ENCODE peak calls at places on chromosomes 6 and 20, in six cellular contexts. One of them, this sample, is unnamed. For H3K9me3, the result is how much of the 10 kb centered on the place peaks cover.

GRCh38 chr20:58137651-58138265 is 90.7 kb downstream of the ANKRD60 start:
- DNase-seq in tibial nerve: no peak
- DNase-seq in neuronal stem cell: no peak
- DNase-seq in ascending aorta: no peak
- DNase-seq in CD4-positive, alpha-beta memory T cell: no peak
- DNase-seq in CD4-positive, alpha-beta T cell: no peak
- DNase-seq in this sample: no peak

GRCh38 chr20:20546402-20546801 is 166.0 kb downstream of the RALGAPA2 start:
- DNase-seq in tibial nerve: no peak
- DNase-seq in neuronal stem cell: no peak
- DNase-seq in ascending aorta: no peak
- DNase-seq in CD4-positive, alpha-beta memory T cell: no peak
- DNase-seq in CD4-positive, alpha-beta T cell: no peak
- DNase-seq in this sample: no peak

GRCh38 chr6:144634371-144634770 is 349.2 kb downstream of the UTRN start:
- DNase-seq in tibial nerve: no peak
- DNase-seq in neuronal stem cell: no peak
- DNase-seq in ascending aorta: no peak
- DNase-seq in CD4-positive, alpha-beta memory T cell: no peak
- DNase-seq in CD4-positive, alpha-beta T cell: no peak
- DNase-seq in this sample: no peak

GRCh38 chr6:166411721-166412151 is 29.0 kb upstream of the MPC1 start:
- DNase-seq in tibial nerve: no peak
- DNase-seq in neuronal stem cell: no peak
- DNase-seq in ascending aorta: no peak
- DNase-seq in CD4-positive, alpha-beta memory T cell: peak
- DNase-seq in CD4-positive, alpha-beta T cell: no peak
- DNase-seq in this sample: no peak

GRCh38 chr6:63475707-63476106 is 96.6 kb upstream of the LOC128125822 start:
- DNase-seq in tibial nerve: no peak
- DNase-seq in neuronal stem cell: no peak
- DNase-seq in ascending aorta: no peak
- DNase-seq in CD4-positive, alpha-beta memory T cell: no peak
- DNase-seq in CD4-positive, alpha-beta T cell: no peak
- DNase-seq in this sample: no peak

GRCh38 chr20:51541189-51542032 is 1.1 kb downstream of the NFATC2 start:
- DNase-seq in tibial nerve: peak
- DNase-seq in neuronal stem cell: no peak
- DNase-seq in ascending aorta: peak
- DNase-seq in CD4-positive, alpha-beta memory T cell: peak
- DNase-seq in CD4-positive, alpha-beta T cell: peak
- DNase-seq in this sample: peak

GRCh38 chr6:53837875-53838806 is 43.3 kb downstream of the LRRC1 start:
- DNase-seq in tibial nerve: no peak
- DNase-seq in neuronal stem cell: peak
- DNase-seq in ascending aorta: no peak
- DNase-seq in CD4-positive, alpha-beta memory T cell: no peak
- DNase-seq in CD4-positive, alpha-beta T cell: no peak
- DNase-seq in this sample: no peak

GRCh38 chr20:50270569-50270968 is 79.9 kb downstream of the CEBPB start:
- DNase-seq in tibial nerve: no peak
- DNase-seq in neuronal stem cell: no peak
- DNase-seq in ascending aorta: no peak
- DNase-seq in CD4-positive, alpha-beta memory T cell: no peak
- DNase-seq in CD4-positive, alpha-beta T cell: no peak
- DNase-seq in this sample: no peak

GRCh38 chr6:144027927-144028587 is 20.0 kb upstream of the PLAGL1 start:
- DNase-seq in tibial nerve: no peak
- DNase-seq in neuronal stem cell: no peak
- DNase-seq in ascending aorta: no peak
- DNase-seq in CD4-positive, alpha-beta memory T cell: no peak
- DNase-seq in CD4-positive, alpha-beta T cell: no peak
- DNase-seq in this sample: no peak

GRCh38 chr6:35014786-35015185 is 125.7 kb downstream of the ANKS1A start:
- DNase-seq in tibial nerve: no peak
- DNase-seq in neuronal stem cell: no peak
- DNase-seq in ascending aorta: no peak
- DNase-seq in CD4-positive, alpha-beta memory T cell: no peak
- DNase-seq in CD4-positive, alpha-beta T cell: no peak
- DNase-seq in this sample: no peak

DNA sequence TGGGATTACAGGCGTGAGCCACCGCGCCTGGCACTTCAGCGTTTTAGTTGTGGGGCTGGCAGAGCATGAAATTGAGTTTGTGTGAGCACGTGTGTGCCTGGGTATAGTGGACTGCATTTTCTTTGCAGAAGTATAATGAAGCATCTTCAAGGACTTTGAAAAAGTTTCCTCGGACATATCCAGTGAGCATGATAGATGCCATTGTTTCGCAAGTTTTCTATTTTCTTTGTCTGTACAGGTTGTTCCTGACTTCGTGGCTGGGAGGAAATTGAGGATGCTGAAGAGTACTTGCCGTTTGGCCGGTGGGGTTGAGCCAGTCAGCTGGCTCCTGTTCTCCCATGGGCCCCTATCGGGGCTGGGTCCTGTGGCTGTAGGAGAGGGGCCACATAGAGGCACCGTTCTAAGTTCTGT is 55.9 kb downstream of the RREB1 start:
- DNase-seq in tibial nerve: no peak
- DNase-seq in neuronal stem cell: no peak
- DNase-seq in ascending aorta: no peak
- DNase-seq in CD4-positive, alpha-beta memory T cell: no peak
- DNase-seq in CD4-positive, alpha-beta T cell: no peak
- DNase-seq in this sample: no peak
- H3K9me3 ChIP-seq in tibial nerve: under half
- H3K9me3 ChIP-seq in neuronal stem cell: under half
- H3K9me3 ChIP-seq in ascending aorta: under half
- H3K9me3 ChIP-seq in CD4-positive, alpha-beta memory T cell: under half
- H3K9me3 ChIP-seq in CD4-positive, alpha-beta T cell: under half
- H3K9me3 ChIP-seq in this sample: under half

GRCh38 chr20:34956751-34957472 is 1.2 kb downstream of the MYH7B start:
- DNase-seq in tibial nerve: no peak
- DNase-seq in neuronal stem cell: no peak
- DNase-seq in ascending aorta: no peak
- DNase-seq in CD4-positive, alpha-beta memory T cell: no peak
- DNase-seq in CD4-positive, alpha-beta T cell: no peak
- DNase-seq in this sample: no peak
- H3K9me3 ChIP-seq in tibial nerve: under half
- H3K9me3 ChIP-seq in neuronal stem cell: under half
- H3K9me3 ChIP-seq in ascending aorta: under half
- H3K9me3 ChIP-seq in CD4-positive, alpha-beta memory T cell: under half
- H3K9me3 ChIP-seq in CD4-positive, alpha-beta T cell: under half
- H3K9me3 ChIP-seq in this sample: under half

GRCh38 chr20:39670987-39671386 is 708.8 kb downstream of the DHX35 start:
- DNase-seq in tibial nerve: no peak
- DNase-seq in neuronal stem cell: no peak
- DNase-seq in ascending aorta: no peak
- DNase-seq in CD4-positive, alpha-beta memory T cell: no peak
- DNase-seq in CD4-positive, alpha-beta T cell: no peak
- DNase-seq in this sample: no peak

GRCh38 chr20:39674842-39675241 is 712.7 kb downstream of the DHX35 start:
- DNase-seq in tibial nerve: no peak
- DNase-seq in neuronal stem cell: no peak
- DNase-seq in ascending aorta: no peak
- DNase-seq in CD4-positive, alpha-beta memory T cell: no peak
- DNase-seq in CD4-positive, alpha-beta T cell: no peak
- DNase-seq in this sample: no peak

GRCh38 chr20:39669659-39670058 is 707.5 kb downstream of the DHX35 start:
- DNase-seq in tibial nerve: no peak
- DNase-seq in neuronal stem cell: no peak
- DNase-seq in ascending aorta: no peak
- DNase-seq in CD4-positive, alpha-beta memory T cell: no peak
- DNase-seq in CD4-positive, alpha-beta T cell: no peak
- DNase-seq in this sample: no peak
- H3K9me3 ChIP-seq in tibial nerve: under half
- H3K9me3 ChIP-seq in neuronal stem cell: under half
- H3K9me3 ChIP-seq in ascending aorta: under half
- H3K9me3 ChIP-seq in CD4-positive, alpha-beta memory T cell: under half
- H3K9me3 ChIP-seq in CD4-positive, alpha-beta T cell: under half
- H3K9me3 ChIP-seq in this sample: under half

GRCh38 chr20:64026-64603 is 23.4 kb upstream of the DEFB125 start:
- DNase-seq in tibial nerve: no peak
- DNase-seq in neuronal stem cell: no peak
- DNase-seq in ascending aorta: no peak
- DNase-seq in CD4-positive, alpha-beta memory T cell: no peak
- DNase-seq in CD4-positive, alpha-beta T cell: no peak
- DNase-seq in this sample: no peak
- H3K9me3 ChIP-seq in tibial nerve: under half
- H3K9me3 ChIP-seq in neuronal stem cell: under half
- H3K9me3 ChIP-seq in ascending aorta: under half
- H3K9me3 ChIP-seq in CD4-positive, alpha-beta memory T cell: under half
- H3K9me3 ChIP-seq in CD4-positive, alpha-beta T cell: under half
- H3K9me3 ChIP-seq in this sample: under half

GRCh38 chr6:27451660-27452390 is 21.1 kb downstream of the ZNF184 start:
- DNase-seq in tibial nerve: no peak
- DNase-seq in neuronal stem cell: no peak
- DNase-seq in ascending aorta: no peak
- DNase-seq in CD4-positive, alpha-beta memory T cell: no peak
- DNase-seq in CD4-positive, alpha-beta T cell: no peak
- DNase-seq in this sample: no peak

GRCh38 chr6:27448456-27448855 is 24.4 kb downstream of the ZNF184 start:
- DNase-seq in tibial nerve: no peak
- DNase-seq in neuronal stem cell: no peak
- DNase-seq in ascending aorta: no peak
- DNase-seq in CD4-positive, alpha-beta memory T cell: no peak
- DNase-seq in CD4-positive, alpha-beta T cell: no peak
- DNase-seq in this sample: no peak

GRCh38 chr6:27452496-27452897 is 20.4 kb downstream of the ZNF184 start:
- DNase-seq in tibial nerve: no peak
- DNase-seq in neuronal stem cell: no peak
- DNase-seq in ascending aorta: no peak
- DNase-seq in CD4-positive, alpha-beta memory T cell: no peak
- DNase-seq in CD4-positive, alpha-beta T cell: no peak
- DNase-seq in this sample: no peak
- H3K9me3 ChIP-seq in tibial nerve: under half
- H3K9me3 ChIP-seq in neuronal stem cell: half or more
- H3K9me3 ChIP-seq in ascending aorta: half or more
- H3K9me3 ChIP-seq in CD4-positive, alpha-beta memory T cell: under half
- H3K9me3 ChIP-seq in CD4-positive, alpha-beta T cell: half or more
- H3K9me3 ChIP-seq in this sample: half or more

DNA sequence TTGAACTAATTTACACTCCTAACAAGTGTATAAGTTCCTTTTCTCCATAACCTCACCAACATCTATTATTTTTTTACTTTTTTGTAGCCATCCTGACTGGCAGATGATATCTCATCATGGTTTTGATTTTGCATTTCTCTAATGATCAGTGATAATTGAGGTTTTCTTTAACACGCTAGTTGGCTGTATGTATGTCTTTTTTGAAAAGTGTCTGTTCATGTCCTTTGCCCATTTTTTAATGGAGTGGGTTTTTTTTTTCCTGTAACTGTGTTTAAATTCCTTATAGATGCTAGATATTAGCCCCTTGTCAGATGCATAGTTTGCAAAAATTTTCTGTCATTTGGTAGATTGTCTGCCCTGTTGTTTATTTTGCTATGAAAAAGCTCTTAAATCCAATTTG is 39.6 kb upstream of the TRIM39 start:
- DNase-seq in tibial nerve: no peak
- DNase-seq in neuronal stem cell: no peak
- DNase-seq in ascending aorta: no peak
- DNase-seq in CD4-positive, alpha-beta memory T cell: no peak
- DNase-seq in CD4-positive, alpha-beta T cell: no peak
- DNase-seq in this sample: no peak
- H3K9me3 ChIP-seq in tibial nerve: under half
- H3K9me3 ChIP-seq in neuronal stem cell: half or more
- H3K9me3 ChIP-seq in ascending aorta: under half
- H3K9me3 ChIP-seq in CD4-positive, alpha-beta memory T cell: under half
- H3K9me3 ChIP-seq in CD4-positive, alpha-beta T cell: half or more
- H3K9me3 ChIP-seq in this sample: under half

GRCh38 chr20:48006036-48006833 is 221.0 kb upstream of the SULF2 start:
- DNase-seq in tibial nerve: no peak
- DNase-seq in neuronal stem cell: no peak
- DNase-seq in ascending aorta: no peak
- DNase-seq in CD4-positive, alpha-beta memory T cell: no peak
- DNase-seq in CD4-positive, alpha-beta T cell: no peak
- DNase-seq in this sample: no peak
- H3K9me3 ChIP-seq in tibial nerve: under half
- H3K9me3 ChIP-seq in neuronal stem cell: under half
- H3K9me3 ChIP-seq in ascending aorta: under half
- H3K9me3 ChIP-seq in CD4-positive, alpha-beta memory T cell: under half
- H3K9me3 ChIP-seq in CD4-positive, alpha-beta T cell: under half
- H3K9me3 ChIP-seq in this sample: under half

DNA sequence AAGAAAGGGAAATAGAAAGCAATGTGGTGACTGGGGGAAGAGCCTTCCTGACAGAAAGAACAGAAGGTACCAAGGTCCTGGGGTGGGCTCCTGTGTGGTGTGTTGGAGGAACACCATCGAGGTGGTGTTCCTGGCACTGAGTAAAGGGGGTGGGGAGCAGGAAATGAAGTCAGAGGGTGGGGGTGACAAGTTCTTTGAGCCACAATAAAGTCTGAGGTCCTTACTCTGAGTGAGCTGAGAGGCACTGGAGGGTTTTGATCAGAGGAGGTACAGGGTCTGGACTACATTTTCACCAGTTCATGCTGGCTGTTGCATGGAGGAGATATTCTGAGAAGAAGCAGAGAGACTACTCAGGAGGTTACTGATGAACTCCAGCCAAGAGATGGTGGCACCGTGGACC is 198.2 kb downstream of the GMPR start:
- DNase-seq in tibial nerve: no peak
- DNase-seq in neuronal stem cell: no peak
- DNase-seq in ascending aorta: no peak
- DNase-seq in CD4-positive, alpha-beta memory T cell: peak
- DNase-seq in CD4-positive, alpha-beta T cell: peak
- DNase-seq in this sample: no peak
- H3K9me3 ChIP-seq in tibial nerve: under half
- H3K9me3 ChIP-seq in neuronal stem cell: under half
- H3K9me3 ChIP-seq in ascending aorta: under half
- H3K9me3 ChIP-seq in CD4-positive, alpha-beta memory T cell: under half
- H3K9me3 ChIP-seq in CD4-positive, alpha-beta T cell: under half
- H3K9me3 ChIP-seq in this sample: under half